ENCODE peak calls at places on chromosomes 16 and 17, in seven cellular contexts. One of them, this sample, is unnamed. For H3K9me3, the result is how much of the 10 kb centered on the place peaks cover.

GRCh38 chr17:12549499-12549901 is 116.2 kb upstream of the MYOCD start:
- DNase-seq in fibroblast of lung: peak
- DNase-seq in thoracic aorta: no peak
- DNase-seq in body of pancreas: no peak
- DNase-seq in A549: no peak
- DNase-seq in lower lobe of right lung: no peak
- DNase-seq in Peyer's patch: no peak
- DNase-seq in this sample: no peak

GRCh38 chr17:34434065-34434464 is 71.0 kb upstream of the CCL1 start:
- DNase-seq in fibroblast of lung: no peak
- DNase-seq in thoracic aorta: no peak
- DNase-seq in body of pancreas: peak
- DNase-seq in A549: no peak
- DNase-seq in lower lobe of right lung: no peak
- DNase-seq in Peyer's patch: no peak
- DNase-seq in this sample: no peak

GRCh38 chr16:78684655-78685400 is 585.4 kb downstream of the WWOX start:
- DNase-seq in fibroblast of lung: peak
- DNase-seq in thoracic aorta: no peak
- DNase-seq in body of pancreas: peak
- DNase-seq in A549: no peak
- DNase-seq in lower lobe of right lung: no peak
- DNase-seq in Peyer's patch: no peak
- DNase-seq in this sample: no peak

GRCh38 chr16:53770641-53771040 is 66.7 kb downstream of the FTO start:
- DNase-seq in fibroblast of lung: peak
- DNase-seq in thoracic aorta: no peak
- DNase-seq in body of pancreas: no peak
- DNase-seq in A549: no peak
- DNase-seq in lower lobe of right lung: no peak
- DNase-seq in Peyer's patch: no peak
- DNase-seq in this sample: no peak

GRCh38 chr17:72515291-72516065 is 394.7 kb downstream of the SOX9 start:
- DNase-seq in fibroblast of lung: peak
- DNase-seq in thoracic aorta: no peak
- DNase-seq in body of pancreas: peak
- DNase-seq in A549: no peak
- DNase-seq in lower lobe of right lung: no peak
- DNase-seq in Peyer's patch: no peak
- DNase-seq in this sample: no peak

GRCh38 chr17:58308173-58308984 is 20.2 kb downstream of the TSPOAP1 start:
- DNase-seq in fibroblast of lung: no peak
- DNase-seq in thoracic aorta: no peak
- DNase-seq in body of pancreas: no peak
- DNase-seq in A549: peak
- DNase-seq in lower lobe of right lung: no peak
- DNase-seq in Peyer's patch: peak
- DNase-seq in this sample: peak

GRCh38 chr16:2385441-2385840 is 43.8 kb upstream of the CCNF start:
- DNase-seq in fibroblast of lung: peak
- DNase-seq in thoracic aorta: no peak
- DNase-seq in body of pancreas: no peak
- DNase-seq in A549: no peak
- DNase-seq in lower lobe of right lung: no peak
- DNase-seq in Peyer's patch: no peak
- DNase-seq in this sample: no peak

GRCh38 chr17:76539631-76540271 is at the start of gene PRCD:
- DNase-seq in fibroblast of lung: no peak
- DNase-seq in thoracic aorta: no peak
- DNase-seq in body of pancreas: no peak
- DNase-seq in A549: peak
- DNase-seq in lower lobe of right lung: peak
- DNase-seq in Peyer's patch: no peak
- DNase-seq in this sample: peak

GRCh38 chr16:80692270-80692669 is 112.1 kb downstream of the CDYL2 start:
- DNase-seq in fibroblast of lung: no peak
- DNase-seq in thoracic aorta: no peak
- DNase-seq in body of pancreas: no peak
- DNase-seq in A549: no peak
- DNase-seq in lower lobe of right lung: no peak
- DNase-seq in Peyer's patch: no peak
- DNase-seq in this sample: no peak

GRCh38 chr17:27294689-27295630 is 1.0 kb downstream of the WSB1 start:
- DNase-seq in fibroblast of lung: peak
- DNase-seq in thoracic aorta: no peak
- DNase-seq in body of pancreas: peak
- DNase-seq in A549: peak
- DNase-seq in lower lobe of right lung: no peak
- DNase-seq in Peyer's patch: peak
- DNase-seq in this sample: no peak

GRCh38 chr17:45293413-45294211 is 23.2 kb downstream of the MAP3K14 start:
- DNase-seq in fibroblast of lung: peak
- DNase-seq in thoracic aorta: peak
- DNase-seq in body of pancreas: peak
- DNase-seq in A549: peak
- DNase-seq in lower lobe of right lung: peak
- DNase-seq in Peyer's patch: peak
- DNase-seq in this sample: peak

GRCh38 chr17:64418506-64419339 is 28.1 kb upstream of the PECAM1 start:
- DNase-seq in fibroblast of lung: peak
- DNase-seq in thoracic aorta: no peak
- DNase-seq in body of pancreas: peak
- DNase-seq in A549: peak
- DNase-seq in lower lobe of right lung: no peak
- DNase-seq in Peyer's patch: no peak
- DNase-seq in this sample: no peak

GRCh38 chr16:86519007-86519648 is 8.8 kb downstream of the FOXF1 start:
- DNase-seq in fibroblast of lung: no peak
- DNase-seq in thoracic aorta: no peak
- DNase-seq in body of pancreas: no peak
- DNase-seq in A549: no peak
- DNase-seq in lower lobe of right lung: no peak
- DNase-seq in Peyer's patch: no peak
- DNase-seq in this sample: peak

GRCh38 chr17:67265620-67266019 is 20.6 kb upstream of the HELZ start:
- DNase-seq in fibroblast of lung: no peak
- DNase-seq in thoracic aorta: no peak
- DNase-seq in body of pancreas: no peak
- DNase-seq in A549: no peak
- DNase-seq in lower lobe of right lung: no peak
- DNase-seq in Peyer's patch: no peak
- DNase-seq in this sample: no peak

GRCh38 chr16:31402687-31403086 is 9.6 kb downstream of the ITGAD start:
- DNase-seq in fibroblast of lung: peak
- DNase-seq in thoracic aorta: no peak
- DNase-seq in body of pancreas: no peak
- DNase-seq in A549: no peak
- DNase-seq in lower lobe of right lung: no peak
- DNase-seq in Peyer's patch: no peak
- DNase-seq in this sample: no peak

GRCh38 chr17:28528329-28529011 is 22.3 kb downstream of the FOXN1 start:
- DNase-seq in fibroblast of lung: no peak
- DNase-seq in thoracic aorta: no peak
- DNase-seq in body of pancreas: no peak
- DNase-seq in A549: no peak
- DNase-seq in lower lobe of right lung: no peak
- DNase-seq in Peyer's patch: peak
- DNase-seq in this sample: no peak

GRCh38 chr16:11836653-11837244 is 14.6 kb downstream of the RSL1D1 start:
- DNase-seq in fibroblast of lung: peak
- DNase-seq in thoracic aorta: no peak
- DNase-seq in body of pancreas: no peak
- DNase-seq in A549: no peak
- DNase-seq in lower lobe of right lung: no peak
- DNase-seq in Peyer's patch: no peak
- DNase-seq in this sample: no peak

GRCh38 chr17:65556014-65556909 is 5.2 kb downstream of the AXIN2 start:
- DNase-seq in fibroblast of lung: peak
- DNase-seq in thoracic aorta: no peak
- DNase-seq in body of pancreas: peak
- DNase-seq in A549: peak
- DNase-seq in lower lobe of right lung: peak
- DNase-seq in Peyer's patch: peak
- DNase-seq in this sample: peak

GRCh38 chr17:77433385-77434135 is 292.8 kb downstream of the SEC14L1 start:
- DNase-seq in fibroblast of lung: peak
- DNase-seq in thoracic aorta: no peak
- DNase-seq in body of pancreas: no peak
- DNase-seq in A549: no peak
- DNase-seq in lower lobe of right lung: no peak
- DNase-seq in Peyer's patch: no peak
- DNase-seq in this sample: peak

GRCh38 chr17:56833023-56833811 is 503 bp downstream of the C17orf67 start:
- DNase-seq in fibroblast of lung: peak
- DNase-seq in thoracic aorta: no peak
- DNase-seq in body of pancreas: peak
- DNase-seq in A549: peak
- DNase-seq in lower lobe of right lung: peak
- DNase-seq in Peyer's patch: peak
- DNase-seq in this sample: peak

GRCh38 chr16:9124444-9124843 is 33.0 kb downstream of the HAPSTR1 start:
- DNase-seq in fibroblast of lung: no peak
- DNase-seq in thoracic aorta: no peak
- DNase-seq in body of pancreas: no peak
- DNase-seq in A549: no peak
- DNase-seq in lower lobe of right lung: no peak
- DNase-seq in Peyer's patch: peak
- DNase-seq in this sample: no peak

GRCh38 chr16:9123871-9124270 is 32.4 kb downstream of the HAPSTR1 start:
- DNase-seq in fibroblast of lung: peak
- DNase-seq in thoracic aorta: no peak
- DNase-seq in body of pancreas: peak
- DNase-seq in A549: peak
- DNase-seq in lower lobe of right lung: peak
- DNase-seq in Peyer's patch: peak
- DNase-seq in this sample: peak

GRCh38 chr16:9126609-9127008 is 35.2 kb downstream of the HAPSTR1 start:
- DNase-seq in fibroblast of lung: no peak
- DNase-seq in thoracic aorta: no peak
- DNase-seq in body of pancreas: no peak
- DNase-seq in A549: no peak
- DNase-seq in lower lobe of right lung: no peak
- DNase-seq in Peyer's patch: no peak
- DNase-seq in this sample: no peak

GRCh38 chr16:9125658-9126492 is 34.4 kb downstream of the HAPSTR1 start:
- DNase-seq in fibroblast of lung: no peak
- DNase-seq in thoracic aorta: no peak
- DNase-seq in body of pancreas: no peak
- DNase-seq in A549: no peak
- DNase-seq in lower lobe of right lung: no peak
- DNase-seq in Peyer's patch: no peak
- DNase-seq in this sample: no peak

DNA sequence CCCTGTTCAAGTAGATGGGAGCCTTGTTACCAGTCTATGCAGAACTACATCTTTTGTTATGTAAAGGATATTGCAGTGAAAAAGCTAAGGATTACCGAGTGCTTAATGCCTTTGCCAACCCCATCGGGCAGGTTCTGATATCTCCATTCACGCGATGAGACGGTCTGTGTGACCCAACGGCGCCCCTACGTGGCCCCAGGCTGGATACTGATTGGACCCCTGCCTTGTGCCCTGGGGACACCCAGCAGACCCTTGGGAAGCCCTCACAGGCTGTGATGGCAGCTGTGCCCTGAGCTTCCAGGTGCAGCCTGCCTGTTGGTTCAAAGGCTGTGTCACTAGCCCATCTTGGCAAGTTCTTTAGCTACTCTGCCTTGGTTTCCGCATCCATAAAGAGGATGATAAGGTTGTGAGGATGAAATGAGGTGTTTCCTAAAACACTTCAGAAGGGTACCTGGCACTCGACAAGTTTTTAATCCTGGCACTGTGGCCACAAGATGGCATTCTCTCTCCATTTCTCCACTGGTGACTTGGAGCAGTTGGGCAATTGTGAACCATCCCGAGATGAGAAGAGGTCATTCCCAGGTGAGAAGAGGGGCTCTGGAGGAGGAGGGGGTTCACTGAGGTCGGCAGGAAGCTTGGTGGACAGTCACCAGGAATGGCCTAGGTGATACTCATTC is 33.6 kb downstream of the HAPSTR1 start:
- DNase-seq in fibroblast of lung: no peak
- DNase-seq in thoracic aorta: no peak
- DNase-seq in body of pancreas: no peak
- DNase-seq in A549: no peak
- DNase-seq in lower lobe of right lung: no peak
- DNase-seq in Peyer's patch: peak
- DNase-seq in this sample: no peak
- TF ChIP-seq CTCF in fibroblast of lung: no peak
- TF ChIP-seq CTCF in thoracic aorta: no peak
- TF ChIP-seq CTCF in body of pancreas: no peak
- TF ChIP-seq CTCF in A549: no peak
- TF ChIP-seq CTCF in lower lobe of right lung: no peak
- TF ChIP-seq CTCF in Peyer's patch: no peak
- TF ChIP-seq CTCF in this sample: no peak

DNA sequence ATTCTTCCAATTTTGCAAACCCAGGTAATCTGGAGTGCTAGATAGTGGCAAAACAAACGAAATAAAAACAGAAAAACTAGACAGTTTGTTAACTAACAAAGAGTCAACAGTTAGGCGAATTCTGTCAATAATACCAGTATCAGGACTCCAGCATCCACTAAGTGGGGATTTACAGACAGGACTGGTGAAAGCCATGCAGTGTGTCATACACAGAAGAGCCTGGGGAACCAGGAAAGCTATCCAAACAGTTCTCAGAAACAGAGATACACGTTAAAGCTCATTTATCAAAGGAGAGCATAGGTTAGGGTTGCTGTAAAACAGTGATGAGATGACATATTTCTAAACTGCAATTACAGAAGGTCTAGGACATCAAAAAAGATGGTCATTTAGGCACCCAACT is 203.7 kb upstream of the KIF2B start:
- DNase-seq in fibroblast of lung: no peak
- DNase-seq in thoracic aorta: no peak
- DNase-seq in body of pancreas: no peak
- DNase-seq in A549: no peak
- DNase-seq in lower lobe of right lung: no peak
- DNase-seq in Peyer's patch: no peak
- DNase-seq in this sample: no peak
- H3K9me3 ChIP-seq in fibroblast of lung: under half
- H3K9me3 ChIP-seq in thoracic aorta: under half
- H3K9me3 ChIP-seq in body of pancreas: under half
- H3K9me3 ChIP-seq in A549: under half
- H3K9me3 ChIP-seq in lower lobe of right lung: under half
- H3K9me3 ChIP-seq in Peyer's patch: under half
- H3K9me3 ChIP-seq in this sample: under half

DNA sequence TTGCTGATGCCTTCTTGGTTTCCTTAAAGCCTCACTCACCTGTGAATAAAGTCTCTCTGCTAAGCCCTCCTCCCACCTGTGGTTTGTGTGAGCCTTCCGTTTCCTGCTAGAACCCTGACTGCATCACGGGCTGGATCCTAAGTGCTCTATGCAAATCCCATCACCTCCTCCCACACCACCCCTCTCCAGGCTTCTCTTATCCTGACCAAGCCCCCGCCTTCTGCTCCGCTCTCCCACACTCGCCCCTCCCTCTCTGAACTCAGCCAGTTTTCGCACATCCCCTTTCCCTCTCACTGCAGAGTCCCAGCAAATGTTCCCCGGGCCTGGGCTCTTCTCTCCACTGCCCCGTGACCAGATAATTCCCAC is 51.8 kb downstream of the PIMREG start:
- DNase-seq in fibroblast of lung: no peak
- DNase-seq in thoracic aorta: no peak
- DNase-seq in body of pancreas: no peak
- DNase-seq in A549: no peak
- DNase-seq in lower lobe of right lung: peak
- DNase-seq in Peyer's patch: peak
- DNase-seq in this sample: peak
- TF ChIP-seq CTCF in fibroblast of lung: no peak
- TF ChIP-seq CTCF in thoracic aorta: no peak
- TF ChIP-seq CTCF in body of pancreas: no peak
- TF ChIP-seq CTCF in A549: no peak
- TF ChIP-seq CTCF in lower lobe of right lung: no peak
- TF ChIP-seq CTCF in Peyer's patch: no peak
- TF ChIP-seq CTCF in this sample: no peak

GRCh38 chr17:10875984-10876555 is 38.2 kb upstream of the PIRT start:
- DNase-seq in fibroblast of lung: peak
- DNase-seq in thoracic aorta: no peak
- DNase-seq in body of pancreas: peak
- DNase-seq in A549: peak
- DNase-seq in lower lobe of right lung: no peak
- DNase-seq in Peyer's patch: peak
- DNase-seq in this sample: peak
- H3K9me3 ChIP-seq in fibroblast of lung: under half
- H3K9me3 ChIP-seq in thoracic aorta: under half
- H3K9me3 ChIP-seq in body of pancreas: under half
- H3K9me3 ChIP-seq in A549: under half
- H3K9me3 ChIP-seq in lower lobe of right lung: under half
- H3K9me3 ChIP-seq in Peyer's patch: under half
- H3K9me3 ChIP-seq in this sample: under half

This sample was measured in kidney.